ENCODE peak calls at places on chromosomes 1 and 21, in seven cellular contexts. One of them, this sample, is unnamed.

GRCh38 chr1:89894210-89894668 is 73.4 kb downstream of the LRRC8D start:
- DNase-seq in epithelial cell of esophagus: peak; percentile 68
- DNase-seq in fibroblast of lung: peak; percentile 94
- DNase-seq in prostate gland: no peak
- DNase-seq in fibroblast of the aortic adventitia: peak; percentile 90
- DNase-seq in colonic mucosa: no peak
- DNase-seq in breast epithelium: no peak
- DNase-seq in this sample: no peak

GRCh38 chr1:162177126-162177525 is 107.6 kb downstream of the NOS1AP start:
- DNase-seq in epithelial cell of esophagus: peak; percentile 33
- DNase-seq in fibroblast of lung: peak; percentile 44
- DNase-seq in prostate gland: no peak
- DNase-seq in fibroblast of the aortic adventitia: no peak
- DNase-seq in colonic mucosa: no peak
- DNase-seq in breast epithelium: no peak
- DNase-seq in this sample: no peak

GRCh38 chr21:30326390-30326789 is 6.3 kb upstream of the KRTAP26-1 start:
- DNase-seq in epithelial cell of esophagus: no peak
- DNase-seq in fibroblast of lung: no peak
- DNase-seq in prostate gland: no peak
- DNase-seq in fibroblast of the aortic adventitia: no peak
- DNase-seq in colonic mucosa: no peak
- DNase-seq in breast epithelium: no peak
- DNase-seq in this sample: no peak

GRCh38 chr21:27719226-27719625 is 752.3 kb upstream of the ADAMTS5 start:
- DNase-seq in epithelial cell of esophagus: no peak
- DNase-seq in fibroblast of lung: no peak
- DNase-seq in prostate gland: no peak
- DNase-seq in fibroblast of the aortic adventitia: no peak
- DNase-seq in colonic mucosa: no peak
- DNase-seq in breast epithelium: no peak
- DNase-seq in this sample: no peak

GRCh38 chr1:171841931-171842723 is 829 bp downstream of the DNM3 start:
- DNase-seq in epithelial cell of esophagus: peak; percentile 21
- DNase-seq in fibroblast of lung: peak; percentile 4
- DNase-seq in prostate gland: no peak
- DNase-seq in fibroblast of the aortic adventitia: no peak
- DNase-seq in colonic mucosa: peak; percentile 19
- DNase-seq in breast epithelium: no peak
- DNase-seq in this sample: no peak

GRCh38 chr21:36045993-36046392 is 14.3 kb downstream of the SETD4 start:
- DNase-seq in epithelial cell of esophagus: no peak
- DNase-seq in fibroblast of lung: no peak
- DNase-seq in prostate gland: no peak
- DNase-seq in fibroblast of the aortic adventitia: no peak
- DNase-seq in colonic mucosa: no peak
- DNase-seq in breast epithelium: no peak
- DNase-seq in this sample: no peak

GRCh38 chr1:53567458-53568250 is 108.5 kb downstream of the DMRTB1 start:
- DNase-seq in epithelial cell of esophagus: no peak
- DNase-seq in fibroblast of lung: no peak
- DNase-seq in prostate gland: no peak
- DNase-seq in fibroblast of the aortic adventitia: no peak
- DNase-seq in colonic mucosa: no peak
- DNase-seq in breast epithelium: no peak
- DNase-seq in this sample: no peak

GRCh38 chr1:156943756-156944155 is 23.3 kb downstream of the LRRC71 start:
- DNase-seq in epithelial cell of esophagus: no peak
- DNase-seq in fibroblast of lung: no peak
- DNase-seq in prostate gland: no peak
- DNase-seq in fibroblast of the aortic adventitia: no peak
- DNase-seq in colonic mucosa: no peak
- DNase-seq in breast epithelium: no peak
- DNase-seq in this sample: no peak

GRCh38 chr1:77143529-77144121 is 75.6 kb downstream of the PIGK start:
- DNase-seq in epithelial cell of esophagus: peak; percentile 13
- DNase-seq in fibroblast of lung: no peak
- DNase-seq in prostate gland: no peak
- DNase-seq in fibroblast of the aortic adventitia: peak; percentile 25
- DNase-seq in colonic mucosa: no peak
- DNase-seq in breast epithelium: no peak
- DNase-seq in this sample: no peak

GRCh38 chr1:58041621-58042020 is 504.9 kb downstream of the OMA1 start:
- DNase-seq in epithelial cell of esophagus: peak; percentile 38
- DNase-seq in fibroblast of lung: peak; percentile 64
- DNase-seq in prostate gland: no peak
- DNase-seq in fibroblast of the aortic adventitia: no peak
- DNase-seq in colonic mucosa: no peak
- DNase-seq in breast epithelium: no peak
- DNase-seq in this sample: no peak

GRCh38 chr1:109084563-109085517 is 5.7 kb upstream of the TMEM167B start:
- DNase-seq in epithelial cell of esophagus: peak; percentile 33
- DNase-seq in fibroblast of lung: peak; percentile 78
- DNase-seq in prostate gland: no peak
- DNase-seq in fibroblast of the aortic adventitia: no peak
- DNase-seq in colonic mucosa: no peak
- DNase-seq in breast epithelium: no peak
- DNase-seq in this sample: no peak

GRCh38 chr1:220879090-220879508 is at the start of gene HLX:
- DNase-seq in epithelial cell of esophagus: peak; percentile 22
- DNase-seq in fibroblast of lung: peak; percentile 89
- DNase-seq in prostate gland: peak; percentile 39
- DNase-seq in fibroblast of the aortic adventitia: peak; percentile 93
- DNase-seq in colonic mucosa: peak; percentile 80
- DNase-seq in breast epithelium: no peak
- DNase-seq in this sample: peak; percentile 68

GRCh38 chr1:164380893-164381292 is 178.1 kb upstream of the PBX1 start:
- DNase-seq in epithelial cell of esophagus: no peak
- DNase-seq in fibroblast of lung: peak; percentile 85
- DNase-seq in prostate gland: no peak
- DNase-seq in fibroblast of the aortic adventitia: peak; percentile 61
- DNase-seq in colonic mucosa: no peak
- DNase-seq in breast epithelium: no peak
- DNase-seq in this sample: peak; percentile 17

GRCh38 chr1:5448486-5448885 is 543.7 kb downstream of the NPHP4 start:
- DNase-seq in epithelial cell of esophagus: no peak
- DNase-seq in fibroblast of lung: no peak
- DNase-seq in prostate gland: no peak
- DNase-seq in fibroblast of the aortic adventitia: no peak
- DNase-seq in colonic mucosa: no peak
- DNase-seq in breast epithelium: no peak
- DNase-seq in this sample: no peak

GRCh38 chr1:39707506-39707905 is 16.3 kb upstream of the HPCAL4 start:
- DNase-seq in epithelial cell of esophagus: no peak
- DNase-seq in fibroblast of lung: no peak
- DNase-seq in prostate gland: no peak
- DNase-seq in fibroblast of the aortic adventitia: no peak
- DNase-seq in colonic mucosa: no peak
- DNase-seq in breast epithelium: no peak
- DNase-seq in this sample: no peak

GRCh38 chr1:110390692-110391232 is at the start of gene SLC16A4:
- DNase-seq in epithelial cell of esophagus: peak; percentile 69
- DNase-seq in fibroblast of lung: peak; percentile 86
- DNase-seq in prostate gland: no peak
- DNase-seq in fibroblast of the aortic adventitia: peak; percentile 76
- DNase-seq in colonic mucosa: no peak
- DNase-seq in breast epithelium: no peak
- DNase-seq in this sample: peak; percentile 52

GRCh38 chr1:42379794-42380616 is 587 bp upstream of the RIMKLA start:
- DNase-seq in epithelial cell of esophagus: peak; percentile 52
- DNase-seq in fibroblast of lung: peak; percentile 44
- DNase-seq in prostate gland: no peak
- DNase-seq in fibroblast of the aortic adventitia: peak; percentile 34
- DNase-seq in colonic mucosa: no peak
- DNase-seq in breast epithelium: no peak
- DNase-seq in this sample: peak; percentile 2

DNA sequence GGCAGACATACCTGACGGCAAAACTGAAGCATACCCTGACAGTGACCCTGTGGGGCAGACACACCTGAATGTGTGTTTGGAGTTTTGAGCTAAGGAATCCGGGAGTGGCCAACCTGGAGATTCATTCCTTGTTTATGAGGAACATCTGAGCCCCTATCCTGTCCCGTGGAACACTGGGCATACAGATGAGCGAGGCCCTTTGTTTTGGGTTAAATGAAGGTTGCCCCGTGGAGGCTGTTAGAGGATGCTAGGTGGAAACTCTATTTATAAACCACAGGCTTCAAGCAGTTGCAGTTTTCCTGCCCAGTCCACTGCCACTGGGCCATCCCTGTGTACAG is 18.1 kb downstream of the GALNT2 start:
- DNase-seq in epithelial cell of esophagus: peak; percentile 64
- DNase-seq in fibroblast of lung: peak; percentile 36
- DNase-seq in prostate gland: no peak
- DNase-seq in fibroblast of the aortic adventitia: no peak
- DNase-seq in colonic mucosa: no peak
- DNase-seq in breast epithelium: no peak
- DNase-seq in this sample: no peak
- H3K4me3 ChIP-seq in epithelial cell of esophagus: peak overlapping the region; percentile 11
- H3K4me3 ChIP-seq in fibroblast of lung: no peak overlapping the region
- H3K4me3 ChIP-seq in prostate gland: no peak overlapping the region
- H3K4me3 ChIP-seq in fibroblast of the aortic adventitia: no peak overlapping the region
- H3K4me3 ChIP-seq in colonic mucosa: no peak overlapping the region
- H3K4me3 ChIP-seq in breast epithelium: no peak overlapping the region
- H3K4me3 ChIP-seq in this sample: no peak overlapping the region

GRCh38 chr1:8460784-8461183 is 142.9 kb downstream of the SLC45A1 start:
- DNase-seq in epithelial cell of esophagus: no peak
- DNase-seq in fibroblast of lung: no peak
- DNase-seq in prostate gland: no peak
- DNase-seq in fibroblast of the aortic adventitia: no peak
- DNase-seq in colonic mucosa: no peak
- DNase-seq in breast epithelium: no peak
- DNase-seq in this sample: no peak

GRCh38 chr1:8457771-8458409 is 140.0 kb downstream of the SLC45A1 start:
- DNase-seq in epithelial cell of esophagus: no peak
- DNase-seq in fibroblast of lung: no peak
- DNase-seq in prostate gland: no peak
- DNase-seq in fibroblast of the aortic adventitia: no peak
- DNase-seq in colonic mucosa: no peak
- DNase-seq in breast epithelium: no peak
- DNase-seq in this sample: no peak

GRCh38 chr1:8458607-8459006 is 140.7 kb downstream of the SLC45A1 start:
- DNase-seq in epithelial cell of esophagus: no peak
- DNase-seq in fibroblast of lung: no peak
- DNase-seq in prostate gland: no peak
- DNase-seq in fibroblast of the aortic adventitia: no peak
- DNase-seq in colonic mucosa: no peak
- DNase-seq in breast epithelium: no peak
- DNase-seq in this sample: no peak

GRCh38 chr1:8461341-8462110 is 143.6 kb downstream of the SLC45A1 start:
- DNase-seq in epithelial cell of esophagus: no peak
- DNase-seq in fibroblast of lung: no peak
- DNase-seq in prostate gland: no peak
- DNase-seq in fibroblast of the aortic adventitia: no peak
- DNase-seq in colonic mucosa: no peak
- DNase-seq in breast epithelium: no peak
- DNase-seq in this sample: no peak

GRCh38 chr1:8460132-8460544 is 142.2 kb downstream of the SLC45A1 start:
- DNase-seq in epithelial cell of esophagus: no peak
- DNase-seq in fibroblast of lung: no peak
- DNase-seq in prostate gland: no peak
- DNase-seq in fibroblast of the aortic adventitia: no peak
- DNase-seq in colonic mucosa: no peak
- DNase-seq in breast epithelium: no peak
- DNase-seq in this sample: no peak
- TF ChIP-seq CTCF in epithelial cell of esophagus: no peak
- TF ChIP-seq CTCF in fibroblast of lung: no peak
- TF ChIP-seq CTCF in prostate gland: no peak
- TF ChIP-seq CTCF in fibroblast of the aortic adventitia: no peak
- TF ChIP-seq CTCF in colonic mucosa: no peak
- TF ChIP-seq CTCF in breast epithelium: no peak
- TF ChIP-seq CTCF in this sample: no peak

GRCh38 chr1:218079820-218080219 is 205.3 kb upstream of the RRP15 start:
- DNase-seq in epithelial cell of esophagus: no peak
- DNase-seq in fibroblast of lung: no peak
- DNase-seq in prostate gland: no peak
- DNase-seq in fibroblast of the aortic adventitia: no peak
- DNase-seq in colonic mucosa: no peak
- DNase-seq in breast epithelium: no peak
- DNase-seq in this sample: no peak
- H3K4me3 ChIP-seq in epithelial cell of esophagus: no peak overlapping the region
- H3K4me3 ChIP-seq in fibroblast of lung: no peak overlapping the region
- H3K4me3 ChIP-seq in prostate gland: no peak overlapping the region
- H3K4me3 ChIP-seq in fibroblast of the aortic adventitia: no peak overlapping the region
- H3K4me3 ChIP-seq in colonic mucosa: no peak overlapping the region
- H3K4me3 ChIP-seq in breast epithelium: no peak overlapping the region
- H3K4me3 ChIP-seq in this sample: no peak overlapping the region

DNA sequence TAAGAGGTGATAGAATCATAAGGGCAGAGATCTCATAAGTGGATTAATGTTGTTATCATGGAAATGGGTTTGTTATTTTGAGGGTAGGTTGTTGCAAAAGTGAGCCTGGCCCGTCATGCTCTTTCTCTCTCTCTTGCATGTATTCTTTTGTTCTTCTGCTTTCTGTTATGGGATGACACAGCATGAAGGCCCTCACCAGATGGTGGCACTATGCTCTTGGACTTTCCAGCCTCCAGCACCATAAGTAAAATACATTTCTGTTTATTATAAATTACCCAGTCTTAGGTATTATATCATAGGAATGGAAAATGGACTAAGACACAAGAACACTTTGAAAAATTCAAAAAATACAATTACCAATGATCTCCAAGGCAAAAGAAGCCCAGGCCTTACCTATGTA is 676.1 kb downstream of the PTPRU start:
- DNase-seq in epithelial cell of esophagus: peak; percentile 4
- DNase-seq in fibroblast of lung: peak; percentile 33
- DNase-seq in prostate gland: no peak
- DNase-seq in fibroblast of the aortic adventitia: peak; percentile 63
- DNase-seq in colonic mucosa: no peak
- DNase-seq in breast epithelium: no peak
- DNase-seq in this sample: no peak
- TF ChIP-seq CTCF in epithelial cell of esophagus: no peak
- TF ChIP-seq CTCF in fibroblast of lung: peak; percentile 23
- TF ChIP-seq CTCF in prostate gland: no peak
- TF ChIP-seq CTCF in fibroblast of the aortic adventitia: peak; percentile 50
- TF ChIP-seq CTCF in colonic mucosa: peak; percentile 13
- TF ChIP-seq CTCF in breast epithelium: no peak
- TF ChIP-seq CTCF in this sample: peak; percentile 37

GRCh38 chr1:20343149-20343936 is 52.7 kb downstream of the VWA5B1 start:
- DNase-seq in epithelial cell of esophagus: no peak
- DNase-seq in fibroblast of lung: no peak
- DNase-seq in prostate gland: no peak
- DNase-seq in fibroblast of the aortic adventitia: no peak
- DNase-seq in colonic mucosa: peak; percentile 72
- DNase-seq in breast epithelium: no peak
- DNase-seq in this sample: no peak
- H3K4me3 ChIP-seq in epithelial cell of esophagus: no peak overlapping the region
- H3K4me3 ChIP-seq in fibroblast of lung: no peak overlapping the region
- H3K4me3 ChIP-seq in prostate gland: no peak overlapping the region
- H3K4me3 ChIP-seq in fibroblast of the aortic adventitia: no peak overlapping the region
- H3K4me3 ChIP-seq in colonic mucosa: no peak overlapping the region
- H3K4me3 ChIP-seq in breast epithelium: peak overlapping the region; percentile 56
- H3K4me3 ChIP-seq in this sample: no peak overlapping the region